ENCODE peak calls at places on chromosomes 3 and 15, in seven cellular contexts. One of them, this sample, is unnamed.

GRCh38 chr15:84079885-84080777 is 155.4 kb upstream of the GOLGA6L4 start:
- DNase-seq in GM12878: no peak
- DNase-seq in HepG2: no peak
- DNase-seq in IMR-90: peak; percentile 3
- DNase-seq in K562: peak; percentile 9
- DNase-seq in HCT116: no peak
- DNase-seq in H1: peak; percentile 85
- DNase-seq in this sample: no peak

GRCh38 chr3:157134620-157135191 is 25.2 kb downstream of the CCNL1 start:
- DNase-seq in GM12878: no peak
- DNase-seq in HepG2: peak; percentile 90
- DNase-seq in IMR-90: no peak
- DNase-seq in K562: no peak
- DNase-seq in HCT116: no peak
- DNase-seq in H1: no peak
- DNase-seq in this sample: no peak

GRCh38 chr3:15556512-15556911 is 35.0 kb upstream of the COLQ start:
- DNase-seq in GM12878: peak; percentile 80
- DNase-seq in HepG2: no peak
- DNase-seq in IMR-90: no peak
- DNase-seq in K562: no peak
- DNase-seq in HCT116: no peak
- DNase-seq in H1: no peak
- DNase-seq in this sample: no peak

GRCh38 chr15:64911317-64912186 is at the start of gene ANKDD1A:
- DNase-seq in GM12878: no peak
- DNase-seq in HepG2: no peak
- DNase-seq in IMR-90: peak; percentile 27
- DNase-seq in K562: peak; percentile 75
- DNase-seq in HCT116: peak; percentile 26
- DNase-seq in H1: peak; percentile 90
- DNase-seq in this sample: peak; percentile 56

GRCh38 chr15:51051776-51052175 is 42.9 kb downstream of the TNFAIP8L3 start:
- DNase-seq in GM12878: no peak
- DNase-seq in HepG2: no peak
- DNase-seq in IMR-90: no peak
- DNase-seq in K562: no peak
- DNase-seq in HCT116: no peak
- DNase-seq in H1: no peak
- DNase-seq in this sample: no peak

GRCh38 chr15:50247819-50248650 is 17.5 kb downstream of the HDC start:
- DNase-seq in GM12878: no peak
- DNase-seq in HepG2: no peak
- DNase-seq in IMR-90: no peak
- DNase-seq in K562: no peak
- DNase-seq in HCT116: no peak
- DNase-seq in H1: no peak
- DNase-seq in this sample: no peak

GRCh38 chr15:69784808-69785550 is 312.7 kb downstream of the TLE3 start:
- DNase-seq in GM12878: no peak
- DNase-seq in HepG2: no peak
- DNase-seq in IMR-90: peak; percentile 33
- DNase-seq in K562: no peak
- DNase-seq in HCT116: no peak
- DNase-seq in H1: no peak
- DNase-seq in this sample: no peak

GRCh38 chr3:17553080-17553479 is 189.4 kb downstream of the TBC1D5 start:
- DNase-seq in GM12878: no peak
- DNase-seq in HepG2: no peak
- DNase-seq in IMR-90: no peak
- DNase-seq in K562: no peak
- DNase-seq in HCT116: no peak
- DNase-seq in H1: no peak
- DNase-seq in this sample: peak; percentile 14

GRCh38 chr15:64193971-64194370 is 31.1 kb upstream of the PPIB start:
- DNase-seq in GM12878: no peak
- DNase-seq in HepG2: no peak
- DNase-seq in IMR-90: no peak
- DNase-seq in K562: peak; percentile 28
- DNase-seq in HCT116: no peak
- DNase-seq in H1: no peak
- DNase-seq in this sample: no peak

GRCh38 chr3:135017494-135017893 is 222.4 kb downstream of the EPHB1 start:
- DNase-seq in GM12878: no peak
- DNase-seq in HepG2: no peak
- DNase-seq in IMR-90: no peak
- DNase-seq in K562: no peak
- DNase-seq in HCT116: no peak
- DNase-seq in H1: no peak
- DNase-seq in this sample: no peak

GRCh38 chr3:143973352-143974021 is 1.9 kb downstream of the DIPK2A start:
- DNase-seq in GM12878: no peak
- DNase-seq in HepG2: peak; percentile 71
- DNase-seq in IMR-90: peak; percentile 16
- DNase-seq in K562: no peak
- DNase-seq in HCT116: no peak
- DNase-seq in H1: no peak
- DNase-seq in this sample: peak; percentile 52

GRCh38 chr15:72464251-72464650 is 9.9 kb upstream of the ARIH1 start:
- DNase-seq in GM12878: no peak
- DNase-seq in HepG2: no peak
- DNase-seq in IMR-90: no peak
- DNase-seq in K562: no peak
- DNase-seq in HCT116: no peak
- DNase-seq in H1: no peak
- DNase-seq in this sample: no peak

GRCh38 chr3:16410659-16411058 is 102.8 kb downstream of the RFTN1 start:
- DNase-seq in GM12878: no peak
- DNase-seq in HepG2: no peak
- DNase-seq in IMR-90: no peak
- DNase-seq in K562: no peak
- DNase-seq in HCT116: no peak
- DNase-seq in H1: no peak
- DNase-seq in this sample: no peak

GRCh38 chr15:45399381-45400212 is 21.3 kb upstream of the GATM start:
- DNase-seq in GM12878: no peak
- DNase-seq in HepG2: peak; percentile 65
- DNase-seq in IMR-90: peak; percentile 66
- DNase-seq in K562: no peak
- DNase-seq in HCT116: peak; percentile 60
- DNase-seq in H1: no peak
- DNase-seq in this sample: peak; percentile 55

GRCh38 chr15:41777421-41777973 is 3.2 kb downstream of the MAPKBP1 start:
- DNase-seq in GM12878: no peak
- DNase-seq in HepG2: no peak
- DNase-seq in IMR-90: peak; percentile 65
- DNase-seq in K562: no peak
- DNase-seq in HCT116: no peak
- DNase-seq in H1: no peak
- DNase-seq in this sample: peak; percentile 72

GRCh38 chr3:152314677-152315353 is 46.1 kb downstream of the MBNL1 start:
- DNase-seq in GM12878: no peak
- DNase-seq in HepG2: peak; percentile 22
- DNase-seq in IMR-90: no peak
- DNase-seq in K562: no peak
- DNase-seq in HCT116: no peak
- DNase-seq in H1: no peak
- DNase-seq in this sample: peak; percentile 57

GRCh38 chr15:34644061-34644460 is 60.6 kb upstream of the GOLGA8B start:
- DNase-seq in GM12878: no peak
- DNase-seq in HepG2: no peak
- DNase-seq in IMR-90: peak; percentile 98
- DNase-seq in K562: no peak
- DNase-seq in HCT116: no peak
- DNase-seq in H1: no peak
- DNase-seq in this sample: no peak

GRCh38 chr15:51864408-51865056 is 35.1 kb downstream of the TMOD3 start:
- DNase-seq in GM12878: no peak
- DNase-seq in HepG2: no peak
- DNase-seq in IMR-90: peak; percentile 47
- DNase-seq in K562: no peak
- DNase-seq in HCT116: peak; percentile 90
- DNase-seq in H1: no peak
- DNase-seq in this sample: no peak

GRCh38 chr3:11154953-11155325 is 646 bp downstream of the HRH1 start:
- DNase-seq in GM12878: no peak
- DNase-seq in HepG2: no peak
- DNase-seq in IMR-90: peak; percentile 38
- DNase-seq in K562: no peak
- DNase-seq in HCT116: no peak
- DNase-seq in H1: peak; percentile 56
- DNase-seq in this sample: no peak

GRCh38 chr3:22263042-22263441 is 512.0 kb upstream of the ZNF385D start:
- DNase-seq in GM12878: no peak
- DNase-seq in HepG2: no peak
- DNase-seq in IMR-90: peak; percentile 19
- DNase-seq in K562: no peak
- DNase-seq in HCT116: no peak
- DNase-seq in H1: no peak
- DNase-seq in this sample: no peak

GRCh38 chr3:46484911-46485696 is 12.7 kb upstream of the RTP3 start:
- DNase-seq in GM12878: no peak
- DNase-seq in HepG2: no peak
- DNase-seq in IMR-90: no peak
- DNase-seq in K562: peak; percentile 63
- DNase-seq in HCT116: no peak
- DNase-seq in H1: no peak
- DNase-seq in this sample: no peak

GRCh38 chr15:96054606-96055005 is 275.9 kb upstream of the NR2F2 start:
- DNase-seq in GM12878: no peak
- DNase-seq in HepG2: no peak
- DNase-seq in IMR-90: peak; percentile 77
- DNase-seq in K562: no peak
- DNase-seq in HCT116: no peak
- DNase-seq in H1: no peak
- DNase-seq in this sample: no peak

GRCh38 chr3:170360916-170361315 is 3.4 kb downstream of the SKIL start:
- DNase-seq in GM12878: no peak
- DNase-seq in HepG2: no peak
- DNase-seq in IMR-90: peak; percentile 11
- DNase-seq in K562: no peak
- DNase-seq in HCT116: no peak
- DNase-seq in H1: no peak
- DNase-seq in this sample: no peak

GRCh38 chr15:95626501-95627361 is 703.8 kb upstream of the NR2F2 start:
- DNase-seq in GM12878: no peak
- DNase-seq in HepG2: no peak
- DNase-seq in IMR-90: peak; percentile 20
- DNase-seq in K562: no peak
- DNase-seq in HCT116: no peak
- DNase-seq in H1: no peak
- DNase-seq in this sample: no peak

GRCh38 chr3:115077501-115078250 is 69.4 kb downstream of the ZBTB20 start:
- DNase-seq in GM12878: no peak
- DNase-seq in HepG2: peak; percentile 2
- DNase-seq in IMR-90: peak; percentile 21
- DNase-seq in K562: no peak
- DNase-seq in HCT116: no peak
- DNase-seq in H1: no peak
- DNase-seq in this sample: no peak

GRCh38 chr3:176785207-176785606 is 412.1 kb downstream of the TBL1XR1 start:
- DNase-seq in GM12878: no peak
- DNase-seq in HepG2: no peak
- DNase-seq in IMR-90: no peak
- DNase-seq in K562: no peak
- DNase-seq in HCT116: no peak
- DNase-seq in H1: no peak
- DNase-seq in this sample: no peak

GRCh38 chr15:65603134-65603533 is 7.8 kb downstream of the INTS14 start:
- DNase-seq in GM12878: no peak
- DNase-seq in HepG2: no peak
- DNase-seq in IMR-90: no peak
- DNase-seq in K562: no peak
- DNase-seq in HCT116: no peak
- DNase-seq in H1: no peak
- DNase-seq in this sample: no peak

GRCh38 chr15:25862087-25862468 is 1.0 kb downstream of the ATP10A start:
- DNase-seq in GM12878: no peak
- DNase-seq in HepG2: no peak
- DNase-seq in IMR-90: peak; percentile 33
- DNase-seq in K562: no peak
- DNase-seq in HCT116: no peak
- DNase-seq in H1: no peak
- DNase-seq in this sample: no peak

GRCh38 chr15:85854345-85855097 is 59.8 kb upstream of the KLHL25 start:
- DNase-seq in GM12878: no peak
- DNase-seq in HepG2: peak; percentile 52
- DNase-seq in IMR-90: peak; percentile 62
- DNase-seq in K562: peak; percentile 68
- DNase-seq in HCT116: peak; percentile 52
- DNase-seq in H1: peak; percentile 54
- DNase-seq in this sample: peak; percentile 65
- H2AFZ ChIP-seq in GM12878: no peak overlapping the region
- H2AFZ ChIP-seq in HepG2: no peak overlapping the region
- H2AFZ ChIP-seq in IMR-90: peak overlapping the region; percentile 69
- H2AFZ ChIP-seq in K562: no peak overlapping the region
- H2AFZ ChIP-seq in HCT116: peak overlapping the region; percentile 65
- H2AFZ ChIP-seq in H1: peak overlapping the region; percentile 63
- H2AFZ ChIP-seq in this sample: peak overlapping the region; percentile 54

GRCh38 chr3:97764186-97765055 is at the start of gene ARL6:
- DNase-seq in GM12878: peak; percentile 56
- DNase-seq in HepG2: peak; percentile 71
- DNase-seq in IMR-90: peak; percentile 86
- DNase-seq in K562: peak; percentile 66
- DNase-seq in HCT116: peak; percentile 60
- DNase-seq in H1: peak; percentile 86
- DNase-seq in this sample: peak; percentile 87
- TF ChIP-seq POLR2A in GM12878: peak; percentile 85
- TF ChIP-seq POLR2A in HepG2: peak; percentile 38
- TF ChIP-seq POLR2A in IMR-90: no peak
- TF ChIP-seq POLR2A in K562: peak; percentile 54
- TF ChIP-seq POLR2A in HCT116: no peak
- TF ChIP-seq POLR2A in H1: no peak
- TF ChIP-seq POLR2A in this sample: peak; percentile 59

DNA sequence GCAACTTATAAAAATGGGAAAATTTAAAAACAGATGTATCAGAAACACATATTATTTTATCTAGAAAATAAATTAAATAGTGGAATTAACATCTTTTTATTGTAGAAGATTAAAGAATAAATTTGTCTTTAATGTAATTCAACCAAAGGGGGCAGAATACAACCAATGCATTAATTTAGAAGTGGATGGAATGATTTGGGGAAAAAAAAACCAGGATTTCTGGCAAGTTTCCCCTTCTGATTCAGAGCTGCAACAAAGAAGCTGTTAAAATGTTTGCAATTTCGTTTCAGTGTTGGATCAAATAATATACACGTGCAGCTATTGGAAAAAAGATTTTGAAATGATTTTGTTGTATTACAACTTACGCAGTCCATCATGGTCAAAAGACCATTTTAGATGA is 71.6 kb upstream of the ZNF280D start:
- DNase-seq in GM12878: no peak
- DNase-seq in HepG2: no peak
- DNase-seq in IMR-90: peak; percentile 26
- DNase-seq in K562: no peak
- DNase-seq in HCT116: no peak
- DNase-seq in H1: no peak
- DNase-seq in this sample: no peak
- H2AFZ ChIP-seq in GM12878: no peak overlapping the region
- H2AFZ ChIP-seq in HepG2: no peak overlapping the region
- H2AFZ ChIP-seq in IMR-90: no peak overlapping the region
- H2AFZ ChIP-seq in K562: no peak overlapping the region
- H2AFZ ChIP-seq in HCT116: peak overlapping the region; percentile 87
- H2AFZ ChIP-seq in H1: no peak overlapping the region
- H2AFZ ChIP-seq in this sample: no peak overlapping the region

GRCh38 chr3:459376-459710 is 262.8 kb downstream of the CHL1 start:
- DNase-seq in GM12878: no peak
- DNase-seq in HepG2: no peak
- DNase-seq in IMR-90: no peak
- DNase-seq in K562: no peak
- DNase-seq in HCT116: no peak
- DNase-seq in H1: no peak
- DNase-seq in this sample: no peak
- TF ChIP-seq POLR2A in GM12878: no peak
- TF ChIP-seq POLR2A in HepG2: no peak
- TF ChIP-seq POLR2A in IMR-90: no peak
- TF ChIP-seq POLR2A in K562: no peak
- TF ChIP-seq POLR2A in HCT116: no peak
- TF ChIP-seq POLR2A in H1: no peak
- TF ChIP-seq POLR2A in this sample: no peak

This sample was measured in endothelial cell of umbilical vein.